ENCODE peak calls at places on chromosomes 6 and 20, in four cellular contexts. One of them, this sample, is unnamed.

GRCh38 chr6:127317275-127318128 is 25.9 kb downstream of the ECHDC1 start:
- DNase-seq in A549: no peak
- DNase-seq in heart right ventricle: no peak
- DNase-seq in K562: no peak
- DNase-seq in this sample: no peak

GRCh38 chr6:126640356-126640755 is 300.4 kb downstream of the CENPW start:
- DNase-seq in A549: no peak
- DNase-seq in heart right ventricle: no peak
- DNase-seq in K562: no peak
- DNase-seq in this sample: no peak

GRCh38 chr6:165849539-165850430 is 186.7 kb upstream of the PDE10A start:
- DNase-seq in K562: no peak
- DNase-seq in A549: no peak
- DNase-seq in heart right ventricle: no peak
- DNase-seq in this sample: no peak

GRCh38 chr6:31827286-31828079 is at the start of gene HSPA1B:
- DNase-seq in heart right ventricle: peak; percentile 98
- DNase-seq in K562: peak; percentile 100
- DNase-seq in A549: peak; percentile 99
- DNase-seq in this sample: peak; percentile 99

GRCh38 chr6:13488015-13488895 is 855 bp upstream of the GFOD1 start:
- DNase-seq in heart right ventricle: peak; percentile 65
- DNase-seq in K562: no peak
- DNase-seq in A549: no peak
- DNase-seq in this sample: peak; percentile 69

GRCh38 chr20:21302645-21303060 is 478 bp upstream of the XRN2 start:
- DNase-seq in K562: no peak
- DNase-seq in A549: no peak
- DNase-seq in heart right ventricle: no peak
- DNase-seq in this sample: no peak

GRCh38 chr20:61251529-61252393 is at the start of gene CDH4:
- DNase-seq in heart right ventricle: no peak
- DNase-seq in K562: no peak
- DNase-seq in A549: peak; percentile 45
- DNase-seq in this sample: no peak

GRCh38 chr6:4287811-4288244 is 152.5 kb upstream of the ECI2 start:
- DNase-seq in K562: no peak
- DNase-seq in heart right ventricle: peak; percentile 29
- DNase-seq in A549: no peak
- DNase-seq in this sample: no peak

GRCh38 chr20:49914310-49915117 is 815 bp downstream of the SPATA2 start:
- DNase-seq in A549: no peak
- DNase-seq in heart right ventricle: no peak
- DNase-seq in K562: peak; percentile 39
- DNase-seq in this sample: no peak

GRCh38 chr6:111710911-111711310 is 105.2 kb upstream of the TRAF3IP2 start:
- DNase-seq in K562: no peak
- DNase-seq in A549: no peak
- DNase-seq in heart right ventricle: no peak
- DNase-seq in this sample: no peak

GRCh38 chr6:37663016-37663810 is 34.5 kb downstream of the MDGA1 start:
- DNase-seq in heart right ventricle: no peak
- DNase-seq in K562: no peak
- DNase-seq in A549: no peak
- DNase-seq in this sample: no peak

GRCh38 chr20:51802170-51802745 is at the start of gene SALL4:
- DNase-seq in A549: no peak
- DNase-seq in K562: no peak
- DNase-seq in heart right ventricle: no peak
- DNase-seq in this sample: no peak

GRCh38 chr6:142331075-142331551 is 29.3 kb downstream of the ADGRG6 start:
- DNase-seq in heart right ventricle: no peak
- DNase-seq in K562: no peak
- DNase-seq in A549: no peak
- DNase-seq in this sample: no peak

GRCh38 chr6:111573892-111574800 is 31.5 kb downstream of the TRAF3IP2 start:
- DNase-seq in A549: peak; percentile 17
- DNase-seq in heart right ventricle: no peak
- DNase-seq in K562: no peak
- DNase-seq in this sample: no peak

GRCh38 chr20:31662372-31662854 is 24.7 kb downstream of the COX4I2 start:
- DNase-seq in A549: no peak
- DNase-seq in heart right ventricle: no peak
- DNase-seq in K562: no peak
- DNase-seq in this sample: no peak
- H3K4me3 ChIP-seq in A549: peak overlapping the region; percentile 32
- H3K4me3 ChIP-seq in heart right ventricle: no peak overlapping the region
- H3K4me3 ChIP-seq in K562: peak overlapping the region; percentile 34
- H3K4me3 ChIP-seq in this sample: no peak overlapping the region

GRCh38 chr6:141123084-141123483 is 1009.6 kb upstream of the GJE1 start:
- DNase-seq in A549: no peak
- DNase-seq in heart right ventricle: no peak
- DNase-seq in K562: no peak
- DNase-seq in this sample: no peak
- H3K4me3 ChIP-seq in A549: no peak overlapping the region
- H3K4me3 ChIP-seq in heart right ventricle: no peak overlapping the region
- H3K4me3 ChIP-seq in K562: no peak overlapping the region
- H3K4me3 ChIP-seq in this sample: no peak overlapping the region

DNA sequence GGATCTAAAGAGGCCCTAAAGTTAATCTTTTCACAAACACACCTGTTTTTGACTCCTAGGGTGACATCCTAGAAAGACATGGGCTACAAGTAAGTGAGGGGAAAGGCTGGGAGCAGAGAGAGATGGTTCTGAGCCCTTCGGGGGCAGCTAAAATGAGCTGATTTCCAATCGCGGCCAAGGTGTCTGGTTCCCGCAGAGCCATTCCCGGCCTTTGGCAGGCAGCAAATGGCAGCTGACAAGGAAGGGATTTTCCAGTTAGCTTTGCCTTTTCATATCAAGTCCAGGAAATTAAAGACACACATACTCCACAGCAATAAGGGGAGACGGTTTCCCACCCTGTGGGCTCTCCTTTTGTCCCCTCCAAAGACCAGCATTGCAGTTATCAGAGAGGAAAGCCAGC is 228.5 kb downstream of the ZMYND8 start:
- DNase-seq in heart right ventricle: no peak
- DNase-seq in A549: no peak
- DNase-seq in K562: no peak
- DNase-seq in this sample: no peak
- H3K4me3 ChIP-seq in heart right ventricle: no peak overlapping the region
- H3K4me3 ChIP-seq in A549: no peak overlapping the region
- H3K4me3 ChIP-seq in K562: no peak overlapping the region
- H3K4me3 ChIP-seq in this sample: no peak overlapping the region

GRCh38 chr6:88008411-88008810 is 39.2 kb upstream of the SPACA1 start:
- DNase-seq in A549: no peak
- DNase-seq in heart right ventricle: no peak
- DNase-seq in K562: no peak
- DNase-seq in this sample: no peak
- H3K4me3 ChIP-seq in A549: peak overlapping the region; percentile 17
- H3K4me3 ChIP-seq in heart right ventricle: no peak overlapping the region
- H3K4me3 ChIP-seq in K562: no peak overlapping the region
- H3K4me3 ChIP-seq in this sample: no peak overlapping the region

DNA sequence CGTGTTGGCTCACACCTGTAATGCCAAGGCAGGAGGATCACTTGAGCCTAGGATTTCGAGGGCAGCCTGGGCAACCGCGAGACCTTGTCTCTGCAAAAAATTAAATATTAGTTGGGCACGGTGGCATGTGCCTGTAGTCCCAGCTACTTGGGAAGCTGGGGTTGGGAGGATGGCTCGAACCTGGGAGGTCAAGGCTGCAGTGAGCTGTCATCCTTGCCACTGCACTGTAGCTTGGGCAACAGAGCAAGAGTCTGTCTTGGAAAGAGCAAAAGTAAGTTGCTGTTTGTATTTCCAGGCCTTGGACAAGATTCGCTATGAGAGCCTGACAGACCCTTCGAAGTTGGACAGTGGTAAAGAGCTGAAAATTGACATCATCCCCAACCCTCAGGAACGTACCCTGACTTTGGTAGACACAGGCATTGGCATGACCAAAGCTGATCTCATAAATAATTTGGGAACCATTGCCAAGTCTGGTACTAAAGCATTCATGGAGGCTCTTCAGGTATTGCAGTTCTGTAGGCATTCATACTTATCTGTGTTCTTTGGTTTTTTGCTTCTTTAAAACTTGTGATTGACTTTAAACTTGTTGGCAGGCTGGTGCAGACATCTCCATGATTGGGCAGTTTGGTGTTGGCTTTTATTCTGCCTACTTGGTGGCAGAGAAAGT is 2.3 kb downstream of the HSP90AB1 start:
- DNase-seq in A549: no peak
- DNase-seq in K562: no peak
- DNase-seq in heart right ventricle: no peak
- DNase-seq in this sample: peak; percentile 37
- H3K4me3 ChIP-seq in A549: peak overlapping the region; percentile 90
- H3K4me3 ChIP-seq in K562: peak overlapping the region; percentile 94
- H3K4me3 ChIP-seq in heart right ventricle: no peak overlapping the region
- H3K4me3 ChIP-seq in this sample: peak overlapping the region; percentile 73

This sample was measured in right lobe of liver.